ENCODE peak calls at places on chromosomes 11 and 22, in nine cellular contexts. K is choroid plexus epithelial cell, C is uterus, G is GM20000, Z is astrocyte of the spinal cord, O is lower lobe of right lung, F is GM10248, M is AG10803, I is fibroblast of mammary gland. H is an unnamed sample.

GRCh38 chr11:45803981-45804805 is 756 bp upstream of the SLC35C1 start:
- DNase-seq in M (peak; percentile 48), Z (peak; percentile 57), K (peak; percentile 54), C (peak; percentile 77), G (peak; percentile 55), I (peak; percentile 24), F (peak; percentile 59), O (peak; percentile 92), H (peak; percentile 72)

GRCh38 chr11:14636119-14636518 is 7.5 kb upstream of the PDE3B start:
- DNase-seq in K (no peak), Z (no peak), F (peak; percentile 12), C (no peak), O (no peak), I (no peak), G (no peak), M (no peak), H (peak; percentile 34)

GRCh38 chr11:95991545-95991944 is 67.6 kb upstream of the MTMR2 start:
- DNase-seq in F (no peak), M (peak; percentile 74), O (no peak), Z (peak; percentile 67), G (no peak), I (no peak), C (no peak), K (peak; percentile 70), H (no peak)

GRCh38 chr11:92070026-92070889 is 154.4 kb upstream of the FAT3 start:
- DNase-seq in Z (no peak), F (no peak), K (peak; percentile 8), O (no peak), G (no peak), I (no peak), M (peak; percentile 5), C (no peak), H (no peak)

GRCh38 chr11:3154001-3154599 is 11.0 kb downstream of the OSBPL5 start:
- DNase-seq in Z (peak; percentile 35), K (peak; percentile 58), F (no peak), C (no peak), G (no peak), I (peak; percentile 39), M (no peak), O (no peak), H (no peak)

GRCh38 chr22:35451602-35452001 is 51.7 kb downstream of the MCM5 start:
- DNase-seq in C (no peak), I (no peak), M (no peak), K (no peak), G (no peak), O (no peak), Z (no peak), F (no peak), H (no peak)

GRCh38 chr22:44973829-44974228 is 36.0 kb downstream of the PHF21B start:
- DNase-seq in C (no peak), O (no peak), K (no peak), M (no peak), F (no peak), G (no peak), I (no peak), Z (no peak), H (no peak)

GRCh38 chr11:61602775-61603569 is 22.1 kb upstream of the SYT7 start:
- DNase-seq in M (peak; percentile 97), G (no peak), Z (peak; percentile 89), I (peak; percentile 99), F (no peak), K (peak; percentile 85), O (no peak), C (peak; percentile 93), H (no peak)

DNA sequence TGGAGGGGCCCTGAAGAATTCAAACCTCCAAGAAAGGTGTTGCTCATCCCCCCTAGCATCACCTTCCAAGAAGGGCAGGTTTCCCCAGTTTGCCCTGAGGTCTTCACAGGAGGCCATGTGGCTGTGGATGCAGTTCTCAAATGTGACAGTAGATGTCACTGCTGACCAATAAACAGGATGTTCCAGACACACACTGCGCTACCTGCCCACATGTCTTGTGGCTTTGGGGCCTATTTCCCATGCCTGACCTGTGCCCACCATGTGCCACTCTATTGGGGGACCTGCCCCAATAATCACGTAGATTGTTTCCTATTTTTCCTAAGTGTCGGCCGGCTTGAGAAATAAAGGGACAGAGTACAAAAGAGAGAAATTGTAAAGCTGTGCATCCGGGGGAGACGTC is 4.5 kb downstream of the GSTT2 start:
- DNase-seq in O (no peak), G (peak; percentile 29), K (peak; percentile 35), F (peak; percentile 20), C (no peak), M (no peak), Z (peak; percentile 11), I (peak; percentile 53), H (no peak)
- TF ChIP-seq CTCF in O (peak; percentile 70), G (peak; percentile 36), K (peak; percentile 62), F (peak; percentile 54), C (peak; percentile 41), M (peak; percentile 60), Z (peak; percentile 55), I (peak; percentile 77), H (no peak)

GRCh38 chr11:8071616-8072581 is 9.1 kb upstream of the TUB start:
- DNase-seq in K (no peak), I (no peak), M (no peak), O (no peak), F (no peak), G (no peak), Z (no peak), C (no peak), H (no peak)

GRCh38 chr11:8067929-8068575 is 13.0 kb upstream of the TUB start:
- DNase-seq in F (no peak), K (no peak), M (no peak), G (no peak), O (no peak), Z (no peak), C (no peak), I (no peak), H (no peak)

GRCh38 chr11:8069771-8070170 is 11.2 kb upstream of the TUB start:
- DNase-seq in C (no peak), Z (no peak), M (no peak), I (no peak), K (no peak), O (no peak), F (no peak), G (no peak), H (no peak)

GRCh38 chr11:8068605-8069221 is 12.3 kb upstream of the TUB start:
- DNase-seq in O (no peak), G (no peak), Z (peak; percentile 85), C (peak; percentile 72), M (peak; percentile 77), I (peak; percentile 91), K (peak; percentile 90), F (no peak), H (no peak)

DNA sequence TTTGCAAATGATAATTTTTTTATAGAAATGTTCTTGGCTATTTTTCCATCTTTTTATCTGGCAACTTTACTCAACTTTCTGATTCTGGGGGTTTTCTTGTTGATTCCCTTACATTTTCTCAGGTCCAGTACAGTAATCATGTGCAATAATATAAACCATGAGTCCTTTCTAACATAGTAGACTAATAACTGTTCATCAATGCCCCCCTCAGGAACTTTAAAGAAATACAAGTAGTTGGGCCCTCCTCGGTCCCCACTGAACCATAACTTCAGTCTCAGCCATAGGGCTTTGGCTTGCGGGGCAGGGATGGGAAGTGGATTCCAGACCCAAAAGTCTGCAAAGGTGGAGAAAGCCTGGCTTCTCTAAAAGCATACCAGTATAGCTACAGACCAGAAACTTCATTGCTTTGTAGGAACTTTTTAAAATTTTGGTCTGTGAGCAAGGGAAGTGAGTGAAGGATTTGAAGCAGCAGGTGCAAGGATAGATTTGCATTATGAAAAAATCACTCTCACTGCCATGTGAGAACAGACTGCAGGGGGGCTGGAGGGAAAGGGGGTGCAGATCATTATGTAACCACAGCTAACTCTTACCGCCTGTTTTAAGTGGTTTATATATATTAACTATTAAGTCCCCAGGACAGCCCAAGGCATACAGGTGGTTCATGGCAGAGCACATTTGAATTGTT is 10.5 kb upstream of the TUB start:
- DNase-seq in O (no peak), Z (peak; percentile 46), K (peak; percentile 78), M (peak; percentile 41), I (peak; percentile 69), F (peak; percentile 59), C (no peak), G (peak; percentile 70), H (no peak)
- TF ChIP-seq CTCF in O (peak; percentile 13), Z (peak; percentile 43), K (peak; percentile 60), M (peak; percentile 57), I (peak; percentile 51), F (peak; percentile 30), C (peak; percentile 20), G (no peak), H (peak; percentile 56)

GRCh38 chr11:36398261-36398953 is 102.3 kb downstream of the PRR5L start:
- DNase-seq in G (no peak), K (no peak), F (no peak), Z (no peak), C (no peak), O (peak; percentile 53), M (no peak), I (no peak), H (no peak)

GRCh38 chr11:36402568-36403181 is 106.6 kb downstream of the PRR5L start:
- DNase-seq in M (no peak), O (no peak), F (no peak), Z (no peak), K (peak; percentile 38), C (no peak), G (no peak), I (no peak), H (no peak)

GRCh38 chr11:36399745-36400144 is 103.7 kb downstream of the PRR5L start:
- DNase-seq in M (no peak), I (no peak), G (no peak), Z (no peak), C (no peak), K (no peak), F (no peak), O (no peak), H (no peak)

GRCh38 chr11:36400768-36401455 is 104.8 kb downstream of the PRR5L start:
- DNase-seq in Z (no peak), K (no peak), F (no peak), I (no peak), M (no peak), O (no peak), C (no peak), G (no peak), H (no peak)

DNA sequence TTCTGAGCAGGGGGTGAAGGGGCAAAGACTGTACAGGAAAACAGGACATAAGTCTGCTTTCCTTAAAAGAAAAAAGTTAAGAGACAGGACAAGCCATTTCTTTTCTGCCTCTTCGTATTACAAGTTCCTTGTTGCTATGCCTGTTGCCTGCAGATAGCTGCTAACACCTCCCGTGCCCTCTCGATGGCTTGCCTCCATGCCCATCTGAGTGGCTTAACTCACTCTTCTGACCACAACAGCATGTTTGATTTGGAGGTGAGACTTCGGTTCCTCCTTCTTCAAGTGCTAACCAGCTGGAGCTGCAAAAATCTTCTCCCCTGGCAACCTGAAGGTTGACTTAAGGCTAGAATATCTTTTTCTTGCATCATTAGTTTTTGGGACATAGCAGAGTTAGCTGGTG is 103.1 kb downstream of the PRR5L start:
- DNase-seq in G (no peak), C (no peak), F (no peak), O (no peak), M (no peak), I (no peak), Z (no peak), K (no peak), H (no peak)
- TF ChIP-seq CTCF in G (no peak), C (no peak), F (no peak), O (no peak), M (no peak), I (no peak), Z (no peak), K (no peak), H (no peak)

DNA sequence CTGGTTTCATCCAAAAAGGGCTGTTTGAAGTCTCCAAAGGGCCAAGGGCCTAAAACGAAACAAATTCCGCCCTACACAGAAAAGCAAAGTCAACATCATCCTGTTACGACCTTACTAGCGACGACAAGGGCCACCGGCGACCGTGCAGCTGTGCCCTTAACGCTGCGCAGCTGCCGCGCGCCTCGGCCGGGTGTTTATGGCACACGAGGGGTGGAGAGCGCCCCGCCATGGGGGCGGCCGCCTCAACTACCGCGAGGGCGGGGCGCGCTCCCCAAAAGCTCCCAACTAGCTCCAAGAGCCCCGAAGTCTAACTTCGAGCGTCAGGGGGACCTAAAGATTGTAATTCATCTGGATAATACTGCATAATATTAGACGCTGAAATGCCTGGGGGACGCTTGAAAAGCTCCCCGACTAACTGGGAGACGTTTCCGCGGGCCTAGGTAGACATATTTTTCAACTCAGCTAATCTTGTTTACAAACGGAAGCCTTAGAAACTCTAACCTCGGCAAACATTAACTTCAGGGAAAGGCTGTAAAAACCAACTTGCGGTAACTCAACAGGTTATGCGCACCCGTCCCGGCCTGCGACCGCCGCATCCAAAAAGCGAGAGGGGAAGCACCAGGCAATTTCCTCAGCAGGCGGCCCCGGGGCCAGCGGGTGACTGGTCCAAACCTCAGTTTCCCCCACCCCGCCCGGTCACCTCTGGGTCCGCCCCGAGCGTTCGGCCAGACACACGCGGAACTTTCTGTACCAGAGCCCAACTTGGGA is 688 bp downstream of the TMEM123 start:
- DNase-seq in C (peak; percentile 56), G (peak; percentile 81), K (peak; percentile 48), Z (peak; percentile 51), F (peak; percentile 75), I (peak; percentile 41), M (peak; percentile 38), O (peak; percentile 80), H (peak; percentile 88)
- TF ChIP-seq CTCF in C (peak; percentile 37), G (no peak), K (peak; percentile 22), Z (no peak), F (peak; percentile 29), I (peak; percentile 3), M (peak; percentile 15), O (no peak), H (peak; percentile 27)